ENCODE peak calls at places on chromosomes 3 and 15, in nine cellular contexts. S, P, Q, A, H, D, X, M and K are unnamed samples. For H3K9me3, the result is how much of the 10 kb centered on the place peaks cover.

GRCh38 chr3:17195856-17196604 is 311.3 kb downstream of the PLCL2 start:
- DNase-seq in M (no peak), Q (no peak), X (no peak), A (no peak), S (no peak), P (no peak), H (no peak), D (no peak), K (no peak)

GRCh38 chr15:78955355-78955754 is 10.5 kb upstream of the CTSH start:
- DNase-seq in A (no peak), P (no peak), X (no peak), M (no peak), Q (no peak), D (no peak), H (no peak), S (no peak), K (no peak)

GRCh38 chr3:9068044-9068443 is 104.8 kb upstream of the RAD18 start:
- DNase-seq in X (peak), A (no peak), S (peak), Q (no peak), D (peak), P (no peak), H (no peak), M (no peak), K (no peak)

GRCh38 chr3:178545337-178545736 is 9.1 kb downstream of the KCNMB2 start:
- DNase-seq in X (no peak), Q (no peak), D (no peak), M (no peak), S (no peak), H (no peak), A (no peak), P (no peak), K (no peak)

GRCh38 chr3:15102256-15102655 is 3.3 kb upstream of the RBSN start:
- DNase-seq in X (peak), H (no peak), Q (peak), D (peak), P (no peak), A (peak), M (no peak), S (no peak), K (peak)

GRCh38 chr3:128352326-128352725 is 114.4 kb downstream of the DNAJB8 start:
- DNase-seq in X (no peak), H (no peak), Q (no peak), A (no peak), D (no peak), M (no peak), S (peak), P (no peak), K (no peak)

GRCh38 chr3:189833266-189833665 is 202.1 kb downstream of the TP63 start:
- DNase-seq in S (no peak), D (no peak), Q (no peak), M (no peak), A (no peak), X (no peak), H (no peak), P (no peak), K (no peak)

GRCh38 chr3:5019411-5020261 is 40.4 kb downstream of the BHLHE40 start:
- DNase-seq in S (no peak), Q (no peak), P (no peak), A (no peak), X (no peak), H (no peak), M (peak), D (no peak), K (no peak)

GRCh38 chr15:94070341-94071275 is 160.8 kb upstream of the MCTP2 start:
- DNase-seq in X (no peak), A (peak), D (no peak), M (peak), S (no peak), Q (no peak), H (no peak), P (no peak), K (no peak)

GRCh38 chr3:122890077-122890484 is 95.2 kb downstream of the SLC49A4 start:
- DNase-seq in P (no peak), A (peak), H (no peak), S (peak), Q (no peak), M (no peak), D (peak), X (peak), K (no peak)

GRCh38 chr3:49171119-49171774 is at the start of gene KLHDC8B:
- DNase-seq in H (no peak), P (peak), M (peak), Q (peak), S (peak), D (peak), X (peak), A (peak), K (peak)
- TF ChIP-seq POLR2A in H (no peak), P (peak), M (peak), Q (no peak), S (peak), D (peak), X (peak), A (peak), K (peak)

GRCh38 chr15:85454403-85454802 is 74.0 kb downstream of the AKAP13 start:
- DNase-seq in X (no peak), D (no peak), A (no peak), Q (no peak), H (no peak), S (no peak), P (no peak), M (no peak), K (no peak)
- H3K9me3 ChIP-seq in X (under half), D (under half), A (under half), Q (under half), H (under half), S (under half), P (under half), M (under half), K (under half)

GRCh38 chr3:39724233-39724846 is 85.1 kb upstream of the MYRIP start:
- DNase-seq in H (no peak), Q (no peak), X (no peak), D (no peak), M (no peak), S (no peak), A (no peak), P (no peak), K (no peak)
- TF ChIP-seq CTCF in H (no peak), Q (no peak), X (peak), D (no peak), M (no peak), S (no peak), A (peak), P (peak), K (peak)

DNA sequence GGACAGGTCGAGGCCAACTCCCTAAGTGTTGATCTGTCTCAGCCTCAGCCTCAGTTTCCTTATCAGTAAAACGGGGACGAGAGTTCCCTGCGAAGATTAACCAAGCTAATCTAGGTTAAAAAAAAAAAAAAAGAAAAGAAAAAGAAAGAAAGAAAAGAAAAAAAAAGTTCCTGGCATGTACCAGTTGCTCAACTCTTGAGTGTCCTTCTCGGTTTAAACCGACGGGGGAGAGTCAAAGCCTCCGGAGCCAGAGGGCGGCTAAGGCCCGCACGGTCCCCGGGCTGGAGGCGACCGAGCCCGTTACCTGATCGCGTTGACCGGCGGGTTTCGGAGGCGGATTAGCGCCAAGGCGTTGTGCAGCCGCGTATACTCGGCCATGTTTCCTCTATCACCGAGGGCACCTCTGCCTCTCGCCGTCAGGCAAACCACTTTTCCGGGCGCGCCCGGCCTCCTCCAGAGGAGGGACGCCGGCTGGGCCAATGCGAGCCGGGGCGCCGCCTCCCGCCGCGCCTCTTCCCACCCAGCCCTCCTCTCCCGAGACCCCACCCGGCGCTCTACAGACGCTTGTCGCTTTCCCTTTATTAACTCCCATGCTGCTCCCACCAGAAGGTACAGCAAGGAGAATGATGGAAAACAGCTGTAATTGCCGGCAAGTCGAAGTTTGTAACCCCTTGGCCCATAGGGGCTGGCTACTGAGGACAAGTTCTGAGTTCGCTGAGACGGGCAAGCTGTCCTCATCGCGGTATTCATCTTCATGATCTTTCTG is at the start of gene EHHADH:
- DNase-seq in D (peak), A (peak), H (no peak), P (peak), Q (peak), S (peak), M (peak), X (peak), K (peak)
- TF ChIP-seq POLR2A in D (no peak), A (peak), H (no peak), P (no peak), Q (no peak), S (no peak), M (peak), X (peak), K (peak)

DNA sequence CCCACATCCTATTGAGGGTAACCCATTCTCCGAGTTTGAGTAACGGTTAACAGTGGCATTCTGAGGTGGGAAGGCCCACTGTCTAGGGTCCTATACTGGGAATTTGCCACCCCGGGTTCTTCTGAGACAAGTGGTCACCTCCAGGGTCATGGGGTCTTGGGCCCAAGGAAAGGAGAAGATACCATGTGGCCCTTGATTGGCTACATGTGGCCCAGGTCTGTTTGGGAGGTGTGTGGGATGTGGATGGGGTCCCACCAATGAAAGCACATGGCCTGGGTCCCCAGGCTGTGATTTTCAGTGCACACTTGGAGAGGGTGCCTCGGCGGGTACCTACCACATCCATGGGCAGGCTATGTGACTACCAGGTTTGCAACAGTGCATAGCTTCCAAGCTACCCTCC is 214.4 kb downstream of the UBE3A start:
- DNase-seq in A (no peak), S (no peak), M (no peak), Q (no peak), H (no peak), P (no peak), X (no peak), D (no peak), K (no peak)
- H3K9me3 ChIP-seq in A (under half), S (under half), M (under half), Q (under half), H (under half), P (under half), X (under half), D (under half), K (under half)

DNA sequence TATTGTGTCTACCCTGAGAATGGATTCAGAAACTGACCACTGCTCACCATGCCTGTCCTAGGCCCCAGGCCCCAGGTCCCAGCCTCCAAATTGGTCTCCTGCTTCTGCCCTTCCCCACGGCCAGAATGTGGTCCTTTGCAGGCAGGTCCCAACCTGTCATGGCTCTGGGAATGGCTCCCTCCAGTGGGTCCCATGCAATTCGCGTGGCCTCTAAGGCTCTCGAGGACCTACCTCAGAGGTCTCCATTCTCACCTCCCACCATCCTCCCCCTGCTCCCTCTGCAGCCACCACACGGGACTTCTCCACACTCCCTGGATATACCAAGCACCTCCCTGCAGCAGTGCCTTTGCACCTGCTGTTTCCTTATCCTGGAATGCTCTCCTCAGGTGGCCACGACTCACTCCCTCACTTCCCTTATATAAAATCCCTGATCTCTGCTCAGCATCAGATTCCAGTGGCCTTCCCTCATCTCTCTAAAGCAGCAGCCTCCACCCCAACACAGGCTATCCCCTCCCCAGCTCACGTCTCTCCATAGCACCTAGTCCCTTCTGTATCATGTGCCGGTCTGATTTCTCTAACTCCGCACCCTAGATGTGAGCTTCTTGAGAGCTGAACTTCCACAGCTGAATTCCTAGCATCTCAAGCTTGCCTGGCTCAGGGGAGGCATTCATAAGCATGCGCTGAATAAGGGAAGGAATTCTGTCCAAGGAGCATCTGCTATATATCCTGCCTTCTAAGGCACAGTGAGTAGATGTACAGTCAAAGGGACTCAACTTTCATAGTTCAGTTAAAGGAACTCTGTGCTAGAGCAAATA is 56.9 kb downstream of the ARRDC4 start:
- DNase-seq in Q (no peak), A (no peak), S (no peak), P (no peak), M (no peak), H (no peak), X (no peak), D (no peak), K (no peak)
- TF ChIP-seq CTCF in Q (no peak), A (no peak), S (no peak), P (no peak), M (no peak), H (no peak), X (no peak), D (no peak), K (no peak)

GRCh38 chr3:42024578-42025387 is 62.9 kb upstream of the ULK4 start:
- DNase-seq in A (no peak), Q (no peak), S (no peak), H (no peak), X (peak), D (peak), P (no peak), M (no peak), K (no peak)

GRCh38 chr3:42028474-42028873 is 62.7 kb upstream of the TRAK1 start:
- DNase-seq in S (no peak), X (no peak), D (peak), P (no peak), H (no peak), Q (no peak), A (no peak), M (no peak), K (no peak)

GRCh38 chr3:42022355-42022754 is 60.5 kb upstream of the ULK4 start:
- DNase-seq in X (no peak), A (no peak), H (no peak), S (no peak), D (no peak), Q (no peak), P (no peak), M (no peak), K (no peak)

GRCh38 chr3:42023380-42023779 is 61.5 kb upstream of the ULK4 start:
- DNase-seq in P (no peak), S (no peak), Q (no peak), X (no peak), A (no peak), M (no peak), D (peak), H (no peak), K (no peak)

DNA sequence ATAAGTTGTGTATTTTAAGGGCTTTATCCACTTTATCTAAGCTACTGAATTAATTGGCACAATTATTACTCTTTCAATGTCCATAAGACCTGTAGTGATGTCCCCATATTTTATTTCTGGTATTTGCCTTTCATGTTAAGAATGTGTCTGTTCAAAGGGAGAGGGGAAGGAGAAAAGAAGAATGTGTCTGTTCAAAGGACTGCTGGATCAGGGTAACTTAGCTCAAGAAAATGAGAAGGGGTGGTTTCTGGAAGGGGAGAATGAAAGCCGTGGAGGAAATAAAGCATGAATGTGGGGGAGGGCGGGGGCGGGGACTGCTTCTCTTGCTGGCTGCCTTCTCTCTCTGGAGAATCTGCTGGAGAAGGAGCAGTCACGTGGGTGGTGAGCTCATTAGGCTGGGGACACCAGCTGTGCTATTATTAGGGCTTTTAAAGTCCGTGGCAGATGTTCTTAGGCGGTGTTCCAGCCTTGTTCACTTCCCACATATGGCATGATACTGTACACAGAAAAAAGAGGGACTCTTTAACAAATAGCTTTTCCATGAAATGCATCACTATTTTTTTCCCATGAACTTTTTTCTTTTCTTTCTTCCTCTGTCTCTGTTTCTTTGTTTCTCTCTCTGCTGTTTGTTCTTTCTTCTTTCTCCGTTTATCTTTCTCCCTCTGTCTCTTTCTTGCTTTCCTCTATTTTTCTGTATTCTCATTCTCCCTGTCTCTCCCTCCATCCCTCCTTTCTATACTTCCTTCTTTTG is 63.7 kb upstream of the ULK4 start:
- DNase-seq in X (peak), P (peak), Q (peak), S (peak), D (peak), H (peak), M (peak), A (peak), K (peak)
- TF ChIP-seq POLR2A in X (no peak), P (no peak), Q (no peak), S (no peak), D (no peak), H (no peak), M (no peak), A (no peak), K (no peak)

GRCh38 chr3:129890891-129891290 is 2.6 kb downstream of the TMCC1 start:
- DNase-seq in M (no peak), Q (no peak), S (no peak), P (no peak), X (no peak), D (no peak), A (no peak), H (no peak), K (no peak)
- H3K9me3 ChIP-seq in M (under half), Q (under half), S (under half), P (under half), X (under half), D (under half), A (under half), H (under half), K (under half)

GRCh38 chr3:163779396-163780344 is 1298.6 kb downstream of the SI start:
- DNase-seq in D (no peak), H (no peak), M (no peak), S (no peak), A (no peak), X (no peak), P (peak), Q (no peak), K (no peak)
- TF ChIP-seq CTCF in D (no peak), H (no peak), M (no peak), S (no peak), A (no peak), X (no peak), P (no peak), Q (no peak), K (no peak)